ENCODE peak calls at places on chromosomes 11 and 22, in six cellular contexts. C is H9, V is trophoblast cell, B is IMR-90, J is neuronal stem cell, X is H1. O is an unnamed sample.
A peak's percentile ranks its signal among the peaks of the same experiment; 100 is the strongest.

GRCh38 chr11:119108151-119108856 is 1.2 kb downstream of the C2CD2L start:
- DNase-seq in X (peak; percentile 63), C (peak; percentile 58), B (peak; percentile 27), V (peak; percentile 80), J (no peak), O (peak; percentile 28)

GRCh38 chr11:61404641-61405040 is 12.3 kb downstream of the TMEM216 start:
- DNase-seq in X (no peak), J (no peak), V (no peak), B (no peak), C (no peak), O (no peak)

GRCh38 chr11:20337526-20338154 is 25.9 kb upstream of the HTATIP2 start:
- DNase-seq in X (peak; percentile 55), C (peak; percentile 36), B (peak; percentile 11), J (peak; percentile 59), V (peak; percentile 48), O (peak; percentile 33)

GRCh38 chr11:14015711-14016110 is 53.2 kb downstream of the SPON1 start:
- DNase-seq in J (peak; percentile 5), X (no peak), B (peak; percentile 81), C (peak; percentile 46), V (peak; percentile 86), O (peak; percentile 47)

GRCh38 chr11:120027546-120028180 is 110.2 kb downstream of the TRIM29 start:
- DNase-seq in X (peak; percentile 20), J (no peak), V (no peak), C (peak; percentile 14), B (no peak), O (no peak)

GRCh38 chr11:132140056-132140455 is 769.6 kb downstream of the NTM start:
- DNase-seq in J (no peak), X (no peak), C (no peak), V (no peak), B (no peak), O (no peak)

GRCh38 chr22:30872282-30873041 is 96.1 kb downstream of the MORC2 start:
- DNase-seq in X (no peak), J (no peak), V (no peak), B (no peak), C (no peak), O (no peak)

GRCh38 chr11:119491753-119492455 is 68.9 kb upstream of the THY1 start:
- DNase-seq in J (no peak), C (no peak), X (no peak), V (no peak), B (peak; percentile 12), O (peak; percentile 17)

GRCh38 chr11:78110830-78111229 is 28.6 kb downstream of the ALG8 start:
- DNase-seq in X (no peak), V (peak; percentile 83), J (no peak), C (no peak), B (peak; percentile 85), O (no peak)

GRCh38 chr11:111775024-111775710 is 9.0 kb upstream of the PPP2R1B start:
- DNase-seq in J (no peak), V (no peak), X (no peak), C (no peak), B (peak; percentile 50), O (no peak)

GRCh38 chr11:75275581-75275980 is 35.0 kb downstream of the TPBGL start:
- DNase-seq in C (peak; percentile 26), V (peak; percentile 7), J (no peak), B (peak; percentile 13), X (no peak), O (peak; percentile 38)

GRCh38 chr22:45435544-45436139 is 22.1 kb downstream of the RIBC2 start:
- DNase-seq in B (peak; percentile 90), X (peak; percentile 93), J (peak; percentile 80), V (peak; percentile 96), C (peak; percentile 92), O (peak; percentile 90)

GRCh38 chr22:26360169-26360885 is 68.7 kb upstream of the ASPHD2 start:
- DNase-seq in J (peak; percentile 86), X (peak; percentile 87), C (peak; percentile 86), V (peak; percentile 88), B (peak; percentile 70), O (peak; percentile 84)

GRCh38 chr22:21690401-21690801 is 24.6 kb downstream of the PPIL2 start:
- DNase-seq in B (no peak), C (no peak), X (no peak), V (no peak), J (no peak), O (no peak)

GRCh38 chr11:38256436-38256835 is 1658.4 kb upstream of the RAG2 start:
- DNase-seq in J (no peak), C (no peak), X (no peak), B (no peak), V (no peak), O (no peak)

GRCh38 chr11:37642321-37642720 is 1044.3 kb upstream of the RAG2 start:
- DNase-seq in V (no peak), J (no peak), B (no peak), X (no peak), C (no peak), O (no peak)

GRCh38 chr11:120522736-120523135 is 11.2 kb downstream of the GRIK4 start:
- DNase-seq in C (no peak), B (no peak), V (no peak), X (no peak), J (no peak), O (no peak)

GRCh38 chr11:27423125-27423524 is 49.5 kb downstream of the LGR4 start:
- DNase-seq in V (peak; percentile 99), C (no peak), J (no peak), B (peak; percentile 80), X (no peak), O (peak; percentile 95)

GRCh38 chr22:39220897-39221850 is 23.6 kb downstream of the PDGFB start:
- DNase-seq in X (no peak), V (peak; percentile 59), B (peak; percentile 34), J (no peak), C (peak; percentile 5), O (no peak)

GRCh38 chr11:86576946-86577624 is 95.3 kb downstream of the ME3 start:
- DNase-seq in B (no peak), X (no peak), C (no peak), V (no peak), J (no peak), O (no peak)

GRCh38 chr11:100851129-100851528 is 164.0 kb downstream of the ARHGAP42 start:
- DNase-seq in B (peak; percentile 82), X (no peak), C (no peak), J (no peak), V (peak; percentile 84), O (no peak)

GRCh38 chr11:6596237-6596877 is 7.1 kb downstream of the RRP8 start:
- DNase-seq in C (no peak), V (no peak), J (no peak), X (peak; percentile 16), B (no peak), O (no peak)

GRCh38 chr11:707817-708420 is 1.9 kb downstream of the EPS8L2 start:
- DNase-seq in J (no peak), B (no peak), V (peak; percentile 68), C (peak; percentile 49), X (no peak), O (no peak)

GRCh38 chr11:63573881-63574855 is 11.0 kb upstream of the PLAAT2 start:
- DNase-seq in V (peak; percentile 60), B (peak; percentile 85), J (no peak), C (peak; percentile 31), X (no peak), O (peak; percentile 82)

GRCh38 chr11:111245425-111245824 is at the start of gene POU2AF2:
- DNase-seq in J (no peak), V (no peak), B (no peak), C (no peak), X (no peak), O (no peak)

DNA sequence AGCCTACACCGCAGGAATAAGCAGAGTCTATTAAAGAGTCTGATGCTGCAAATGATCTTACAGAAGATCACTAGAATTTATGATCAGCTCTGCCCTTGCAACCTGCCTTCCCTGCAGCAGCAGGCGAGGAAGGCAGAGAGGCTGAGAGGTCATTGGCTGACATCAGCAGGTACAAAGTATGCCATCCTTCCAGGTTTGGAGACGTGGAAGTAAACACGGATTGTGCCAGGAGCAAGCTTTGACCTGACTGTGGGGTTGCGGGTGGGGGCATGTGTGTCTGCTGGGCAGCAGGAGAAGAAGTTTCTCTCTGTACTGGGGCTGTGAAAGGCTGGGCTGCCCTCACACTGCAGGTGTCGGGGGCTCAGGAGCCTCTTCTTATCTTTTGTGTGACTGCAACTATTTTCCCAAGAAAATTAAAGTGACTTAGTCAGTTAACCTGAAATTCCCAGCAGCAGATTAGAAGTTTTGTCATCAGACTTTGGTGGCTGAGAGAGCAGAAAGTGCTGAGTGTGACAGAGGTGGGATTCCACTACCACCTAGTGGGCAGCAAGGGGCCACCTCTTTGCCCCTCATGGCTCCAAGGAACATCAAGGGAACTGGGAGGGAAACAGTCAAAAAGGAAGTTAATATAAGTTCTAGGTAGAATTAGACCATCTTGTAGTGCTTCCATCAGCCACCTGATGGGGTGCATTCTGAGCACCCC is 565.9 kb downstream of the ETS1 start:
- DNase-seq in X (no peak), C (peak; percentile 46), J (peak; percentile 26), B (no peak), V (no peak), O (no peak)
- H3K27ac ChIP-seq in X (no peak overlapping the region), C (no peak overlapping the region), J (no peak overlapping the region), B (no peak overlapping the region), V (no peak overlapping the region), O (no peak overlapping the region)

GRCh38 chr11:94151903-94152677 is 23.4 kb downstream of the PANX1 start:
- DNase-seq in V (peak; percentile 94), J (no peak), C (peak; percentile 42), X (no peak), B (peak; percentile 91), O (peak; percentile 93)
- H3K23ac ChIP-seq in V (no peak overlapping the region), J (no peak overlapping the region), C (no peak overlapping the region), X (no peak overlapping the region), B (peak overlapping the region; percentile 5), O (peak overlapping the region; percentile 14)

DNA sequence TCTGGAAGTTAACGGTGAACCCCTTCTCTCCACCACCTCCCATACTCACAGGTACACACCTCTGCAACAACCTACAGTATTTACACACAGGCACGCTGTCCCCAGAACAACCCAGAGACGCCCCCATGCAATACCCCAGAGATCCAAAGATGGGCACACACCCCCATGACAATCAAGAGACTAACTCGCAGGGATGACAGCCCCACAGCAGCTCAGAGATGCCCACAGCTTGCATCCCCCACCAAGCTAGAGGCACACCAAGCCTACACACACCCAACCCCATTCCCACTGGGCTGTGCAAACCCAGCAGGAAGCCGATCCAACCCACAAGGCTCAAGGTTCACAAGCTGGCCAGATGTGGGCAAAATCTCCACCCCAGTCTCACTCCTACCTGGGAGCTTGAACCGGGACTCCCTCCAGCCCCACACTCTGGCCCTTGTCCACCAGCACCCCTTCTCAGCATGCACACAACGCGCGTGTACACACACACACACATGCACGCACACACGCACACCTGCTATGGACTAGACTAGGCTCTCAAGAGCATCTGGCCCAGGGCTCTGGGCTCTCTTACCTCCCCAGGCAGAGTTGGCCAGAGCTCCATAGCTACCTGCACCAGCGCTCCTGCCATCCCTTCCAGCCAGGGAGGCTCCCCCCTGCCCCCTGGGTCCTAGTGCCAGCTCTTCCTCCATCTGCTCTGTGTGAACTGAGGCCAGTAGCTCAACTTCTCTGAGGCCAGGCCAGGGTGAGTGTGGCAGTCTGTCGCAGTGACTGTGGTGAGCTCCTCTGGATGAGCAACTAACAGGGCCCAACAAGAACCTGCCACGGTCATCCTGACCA is 11.5 kb downstream of the STARD10 start:
- DNase-seq in C (peak; percentile 62), B (no peak), X (peak; percentile 72), V (peak; percentile 40), J (no peak), O (no peak)
- H4K91ac ChIP-seq in C (no peak overlapping the region), B (no peak overlapping the region), X (peak overlapping the region; percentile 77), V (no peak overlapping the region), J (no peak overlapping the region), O (no peak overlapping the region)

DNA sequence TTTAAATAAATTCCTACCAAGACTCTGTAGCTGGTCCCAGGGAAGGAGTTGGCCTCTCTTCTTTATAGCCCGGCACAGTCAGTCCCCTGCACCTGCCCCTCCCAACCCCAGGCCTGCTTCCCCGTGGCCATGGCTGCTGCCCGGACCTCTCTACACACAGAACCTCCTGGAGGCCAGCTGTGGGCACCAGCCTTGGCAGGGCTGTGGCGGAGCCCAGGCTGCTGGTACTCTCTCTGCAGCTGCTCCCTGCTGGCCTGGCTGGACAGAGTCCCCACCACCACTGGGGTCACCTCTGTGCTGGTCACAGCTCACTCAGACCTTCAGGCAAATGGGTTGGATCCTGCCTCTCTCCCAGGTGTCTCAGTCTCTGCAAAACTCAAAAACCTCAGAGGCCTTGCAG is 69.3 kb downstream of the LRP5 start:
- DNase-seq in V (no peak), B (no peak), J (no peak), X (no peak), C (no peak), O (no peak)
- H3K27ac ChIP-seq in V (no peak overlapping the region), B (peak overlapping the region; percentile 11), J (no peak overlapping the region), X (no peak overlapping the region), C (no peak overlapping the region), O (no peak overlapping the region)